ENCODE peak calls at places on chromosomes 11 and 22, in six cellular contexts. U is HT-29; G is effector memory CD4-positive, alpha-beta T cell; D is aorta; J is A549; T is kidney glomerular epithelial cell. N is an unnamed sample.

GRCh38 chr11:34243620-34244493 is 114.0 kb downstream of the ABTB2 start:
- DNase-seq in D (peak; percentile 67), T (peak; percentile 62), G (no peak), U (peak; percentile 84), J (peak; percentile 94), N (peak; percentile 92)

GRCh38 chr11:57657290-57658022 is at the start of gene CLP1:
- DNase-seq in G (peak; percentile 96), D (peak; percentile 100), J (peak; percentile 92), U (peak; percentile 100), T (peak; percentile 98), N (peak; percentile 99)

GRCh38 chr11:24375896-24376295 is 121.0 kb upstream of the LUZP2 start:
- DNase-seq in T (no peak), G (no peak), U (no peak), J (no peak), D (no peak), N (no peak)

GRCh38 chr11:37849731-37850130 is 1251.7 kb upstream of the RAG2 start:
- DNase-seq in T (no peak), D (no peak), J (no peak), G (no peak), U (no peak), N (no peak)

GRCh38 chr11:1469911-1470680 is 16.5 kb downstream of the MOB2 start:
- DNase-seq in T (no peak), J (no peak), D (peak; percentile 33), U (no peak), G (no peak), N (no peak)

GRCh38 chr11:111193924-111194490 is 51.5 kb upstream of the POU2AF2 start:
- DNase-seq in T (no peak), J (no peak), D (no peak), G (no peak), U (no peak), N (peak; percentile 28)

GRCh38 chr22:22857607-22858558 is 29.7 kb upstream of the IGLL5 start:
- DNase-seq in G (no peak), D (no peak), U (no peak), J (no peak), T (no peak), N (no peak)

GRCh38 chr11:103322861-103323260 is 213.6 kb downstream of the DYNC2H1 start:
- DNase-seq in U (no peak), D (no peak), G (no peak), J (no peak), T (no peak), N (no peak)

GRCh38 chr11:95375881-95376280 is 144.9 kb upstream of the SESN3 start:
- DNase-seq in G (no peak), D (no peak), U (no peak), J (no peak), T (no peak), N (peak; percentile 61)

GRCh38 chr22:37708580-37709444 is 12.0 kb downstream of the TRIOBP start:
- DNase-seq in T (no peak), U (no peak), J (no peak), D (peak; percentile 77), G (no peak), N (no peak)

GRCh38 chr11:131923309-131923708 is 552.9 kb downstream of the NTM start:
- DNase-seq in T (no peak), G (no peak), U (peak; percentile 28), J (no peak), D (no peak), N (no peak)

GRCh38 chr11:126607374-126607773 is 251.9 kb downstream of the ST3GAL4 start:
- DNase-seq in G (no peak), T (peak; percentile 40), J (peak; percentile 59), D (no peak), U (peak; percentile 74), N (peak; percentile 39)

GRCh38 chr11:76793391-76793811 is 10.2 kb downstream of the TSKU start:
- DNase-seq in U (no peak), J (peak; percentile 7), T (no peak), G (no peak), D (no peak), N (no peak)

GRCh38 chr22:36469094-36469710 is 12.2 kb downstream of the TXN2 start:
- DNase-seq in U (no peak), J (no peak), G (no peak), D (no peak), T (no peak), N (no peak)

GRCh38 chr22:45284705-45285305 is at the start of gene UPK3A:
- DNase-seq in T (peak; percentile 1), U (peak; percentile 70), D (peak; percentile 76), J (peak; percentile 28), G (peak; percentile 24), N (peak; percentile 32)

GRCh38 chr22:23856721-23857605 is 712 bp upstream of the SLC2A11 start:
- DNase-seq in G (no peak), J (peak; percentile 28), T (peak; percentile 53), U (peak; percentile 32), D (peak; percentile 66), N (peak; percentile 41)

GRCh38 chr11:1640076-1640946 is 10.7 kb downstream of the KRTAP5-5 start:
- DNase-seq in T (no peak), G (no peak), J (peak; percentile 74), U (peak; percentile 63), D (peak; percentile 41), N (peak; percentile 23)

GRCh38 chr11:112722876-112723275 is 238.3 kb upstream of the NCAM1 start:
- DNase-seq in T (no peak), J (no peak), D (no peak), U (no peak), G (no peak), N (no peak)

GRCh38 chr22:28594076-28594783 is 85.4 kb downstream of the TTC28 start:
- DNase-seq in U (no peak), T (no peak), G (no peak), J (no peak), D (no peak), N (no peak)

GRCh38 chr11:116853461-116854073 is 16.1 kb upstream of the APOA1 start:
- DNase-seq in U (peak; percentile 54), D (no peak), J (no peak), T (peak; percentile 96), G (peak; percentile 31), N (peak; percentile 96)

GRCh38 chr11:614583-615452 is 932 bp downstream of the IRF7 start:
- DNase-seq in J (no peak), G (no peak), T (no peak), D (peak; percentile 54), U (peak; percentile 83), N (peak; percentile 24)

GRCh38 chr22:47681766-47682165 is 919.3 kb downstream of the TBC1D22A start:
- DNase-seq in U (no peak), T (no peak), D (no peak), G (no peak), J (no peak), N (no peak)